ENCODE peak calls at places on chromosome X, in five cellular contexts. I is SJCRH30, X is fibroblast of lung, H is osteoblast, G is uterus. P is an unnamed sample.
A peak's percentile ranks its signal among the peaks of the same experiment; 100 is the strongest.

GRCh38 chrX:154056739-154057367 is 37.2 kb upstream of the IRAK1 start:
- DNase-seq in H (no peak), X (no peak), G (no peak), I (no peak), P (peak; percentile 22)

GRCh38 chrX:65731684-65732289 is 64.3 kb downstream of the MSN start:
- DNase-seq in I (no peak), H (no peak), X (no peak), G (no peak), P (no peak)

GRCh38 chrX:148043456-148043855 is 62.3 kb downstream of the FMR1NB start:
- DNase-seq in G (no peak), H (no peak), I (no peak), X (peak; percentile 13), P (no peak)

GRCh38 chrX:22399793-22400192 is 127.1 kb downstream of the CBLL2 start:
- DNase-seq in G (no peak), H (no peak), I (no peak), X (peak; percentile 38), P (no peak)

GRCh38 chrX:140447150-140447549 is 57.7 kb downstream of the SOX3 start:
- DNase-seq in G (no peak), I (no peak), X (no peak), H (no peak), P (no peak)

GRCh38 chrX:8289523-8289922 is 118.5 kb upstream of the VCX2 start:
- DNase-seq in G (no peak), H (no peak), X (no peak), I (no peak), P (no peak)

GRCh38 chrX:64204252-64204651 is 1.3 kb downstream of the AMER1 start:
- DNase-seq in I (peak; percentile 31), X (peak; percentile 8), H (peak; percentile 70), G (peak; percentile 16), P (peak; percentile 3)

GRCh38 chrX:15744181-15744867 is 6.3 kb downstream of the CA5B start:
- DNase-seq in I (no peak), G (no peak), H (no peak), X (no peak), P (no peak)

GRCh38 chrX:15913161-15913560 is 58.5 kb upstream of the AP1S2 start:
- DNase-seq in H (no peak), I (peak; percentile 11), G (no peak), X (no peak), P (no peak)

GRCh38 chrX:24146283-24146865 is 3.2 kb upstream of the ZFX start:
- DNase-seq in G (no peak), X (no peak), I (no peak), H (no peak), P (no peak)

GRCh38 chrX:24148118-24148517 is 1.4 kb upstream of the ZFX start:
- DNase-seq in G (no peak), H (no peak), X (no peak), I (no peak), P (no peak)

GRCh38 chrX:24145340-24146186 is 4.0 kb upstream of the ZFX start:
- DNase-seq in H (peak; percentile 80), I (no peak), X (peak; percentile 45), G (no peak), P (no peak)

GRCh38 chrX:24148535-24149345 is 789 bp upstream of the ZFX start:
- DNase-seq in G (peak; percentile 66), I (peak; percentile 39), H (peak; percentile 76), X (peak; percentile 42), P (no peak)

DNA sequence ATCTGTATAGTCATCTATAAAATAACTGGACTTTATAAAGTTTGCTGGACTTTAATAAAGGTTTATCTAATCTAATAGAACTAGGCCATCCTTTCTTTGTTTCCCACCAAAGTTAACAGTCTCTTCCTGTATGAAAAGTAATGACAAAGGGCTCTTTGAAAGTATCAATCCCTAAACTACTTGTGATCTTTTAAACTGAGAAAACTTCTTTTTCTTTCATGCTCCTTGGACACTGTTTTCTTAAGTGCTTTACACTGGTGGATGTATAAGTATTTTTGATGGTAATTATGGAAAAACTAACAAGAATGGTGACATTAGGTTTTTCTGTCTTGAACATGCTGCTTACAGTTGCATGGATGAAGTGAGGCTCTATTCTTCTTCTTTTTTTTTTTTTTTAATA is 2.4 kb upstream of the ZFX start:
- DNase-seq in G (no peak), X (no peak), H (no peak), I (no peak), P (no peak)
- H3K4me1 ChIP-seq in G (peaks cover 17% of the 10 kb centered on the region), X (peaks cover 4% of the 10 kb centered on the region), H (peaks cover 50% of the 10 kb centered on the region), I (peaks cover 18% of the 10 kb centered on the region), P (no peaks in the 10 kb centered on the region)

DNA sequence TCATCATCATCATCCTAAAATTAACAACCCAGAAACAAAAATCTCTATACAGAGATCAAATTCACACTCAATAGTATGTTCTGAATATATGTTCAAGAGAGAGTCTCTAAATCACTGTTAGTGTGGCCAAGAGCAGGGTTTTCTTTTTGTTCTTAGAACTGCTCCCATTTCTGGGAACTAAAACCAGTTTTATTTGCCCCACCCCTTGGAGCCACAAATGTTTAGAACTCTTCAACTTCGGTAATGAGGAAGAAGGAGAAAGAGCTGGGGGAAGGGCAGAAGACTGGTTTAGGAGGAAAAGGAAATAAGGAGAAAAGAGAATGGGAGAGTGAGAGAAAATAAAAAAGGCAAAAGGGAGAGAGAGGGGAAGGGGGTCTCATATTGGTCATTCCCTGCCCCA is 32.3 kb downstream of the CYBB start:
- DNase-seq in I (no peak), G (no peak), X (no peak), H (no peak), P (no peak)
- H3K4me1 ChIP-seq in I (no peaks in the 10 kb centered on the region), G (no peaks in the 10 kb centered on the region), X (no peaks in the 10 kb centered on the region), H (no peaks in the 10 kb centered on the region), P (no peaks in the 10 kb centered on the region)

GRCh38 chrX:1853916-1854315 is 239.1 kb downstream of the ASMT start:
- DNase-seq in I (no peak), H (no peak), G (no peak), X (no peak), P (no peak)
- H3K4me1 ChIP-seq in I (no peaks in the 10 kb centered on the region), H (no peaks in the 10 kb centered on the region), G (no peaks in the 10 kb centered on the region), X (no peaks in the 10 kb centered on the region), P (no peaks in the 10 kb centered on the region)

DNA sequence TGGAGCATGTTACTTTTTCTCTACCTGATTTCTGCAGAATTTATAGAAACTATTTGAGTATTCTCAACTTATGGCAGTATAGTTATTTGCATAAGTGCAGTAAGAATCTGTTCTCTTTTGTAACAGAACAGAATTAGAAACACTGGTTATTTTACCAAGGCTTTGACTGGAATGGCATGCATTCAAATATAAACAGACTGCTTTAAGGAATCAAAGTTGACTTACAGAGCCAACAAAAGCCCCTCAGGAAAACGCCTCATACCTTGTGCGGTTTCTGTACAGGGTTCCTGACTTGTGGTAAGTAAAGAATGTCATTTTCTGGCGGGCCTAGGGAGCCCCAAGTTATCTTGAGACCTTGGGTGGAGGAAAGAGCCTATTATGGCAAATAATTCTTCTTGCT is 97.1 kb downstream of the GPR143 start:
- DNase-seq in G (no peak), I (no peak), X (peak; percentile 43), H (no peak), P (no peak)
- H3K4me1 ChIP-seq in G (no peaks in the 10 kb centered on the region), I (peaks cover 4% of the 10 kb centered on the region), X (no peaks in the 10 kb centered on the region), H (peaks cover 6% of the 10 kb centered on the region), P (no peaks in the 10 kb centered on the region)

DNA sequence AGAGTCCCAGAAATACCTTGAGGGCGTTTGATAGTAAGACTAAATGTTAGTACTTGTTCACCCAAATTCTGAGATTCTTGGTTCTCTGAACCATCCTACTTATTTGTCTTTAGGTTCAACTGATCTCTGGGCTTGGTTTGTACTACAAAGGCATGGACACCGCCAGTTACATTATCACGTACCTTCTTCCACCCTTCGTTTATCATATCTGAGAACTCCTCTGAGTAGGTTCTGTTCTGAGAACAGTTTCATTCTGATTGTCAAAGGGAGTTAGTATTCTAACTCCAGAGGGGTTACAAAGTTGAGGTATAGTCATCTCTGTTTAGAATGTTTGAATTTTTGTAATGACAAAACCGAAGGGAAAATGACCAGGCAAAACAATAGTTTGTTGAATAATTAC is 19.3 kb downstream of the ZFX start:
- DNase-seq in I (no peak), H (no peak), X (no peak), G (no peak), P (no peak)
- H3K4me1 ChIP-seq in I (peaks cover 4% of the 10 kb centered on the region), H (peaks cover 40% of the 10 kb centered on the region), X (no peaks in the 10 kb centered on the region), G (no peaks in the 10 kb centered on the region), P (no peaks in the 10 kb centered on the region)

GRCh38 chrX:47577901-47578300 is 4.3 kb upstream of the TIMP1 start:
- DNase-seq in G (no peak), I (no peak), X (no peak), H (no peak), P (no peak)
- H3K4me1 ChIP-seq in G (no peaks in the 10 kb centered on the region), I (no peaks in the 10 kb centered on the region), X (peaks cover 14% of the 10 kb centered on the region), H (peaks cover 27% of the 10 kb centered on the region), P (no peaks in the 10 kb centered on the region)

GRCh38 chrX:68837119-68837518 is 8.3 kb downstream of the EFNB1 start:
- DNase-seq in X (no peak), I (no peak), G (no peak), H (peak; percentile 58), P (no peak)
- H3K4me1 ChIP-seq in X (no peaks in the 10 kb centered on the region), I (peaks cover 12% of the 10 kb centered on the region), G (no peaks in the 10 kb centered on the region), H (no peaks in the 10 kb centered on the region), P (no peaks in the 10 kb centered on the region)